ENCODE peak calls at places on chromosomes 11 and 22, in seven cellular contexts. F is CD8-positive, alpha-beta memory T cell; Z is neural progenitor cell; Q is mesendoderm; I is HCT116; U is mesenchymal stem cell; H is right atrium auricular region. V is an unnamed sample.
A peak's percentile ranks its signal among the peaks of the same experiment; 100 is the strongest.

GRCh38 chr22:49086181-49086580 is 741.5 kb downstream of the BRD1 start:
- DNase-seq in F (no peak), Z (no peak), Q (no peak), I (no peak), U (no peak), H (no peak), V (no peak)

GRCh38 chr11:63845305-63845704 is 6.4 kb downstream of the MARK2 start:
- DNase-seq in F (no peak), Z (no peak), Q (peak; percentile 64), I (no peak), U (peak; percentile 95), H (no peak), V (no peak)

GRCh38 chr11:105783216-105783615 is 173.3 kb downstream of the GRIA4 start:
- DNase-seq in F (no peak), Z (no peak), Q (no peak), I (no peak), U (no peak), H (no peak), V (no peak)

GRCh38 chr11:101915811-101916291 is 471 bp downstream of the ANGPTL5 start:
- DNase-seq in F (no peak), Z (peak; percentile 29), Q (peak; percentile 62), I (no peak), U (peak; percentile 77), H (no peak), V (peak; percentile 77)

GRCh38 chr11:110837535-110838127 is 125.4 kb upstream of the ARHGAP20 start:
- DNase-seq in F (no peak), Z (no peak), Q (no peak), I (no peak), U (no peak), H (no peak), V (no peak)

GRCh38 chr11:26960265-26960664 is 33.6 kb upstream of the FIBIN start:
- DNase-seq in F (no peak), Z (no peak), Q (no peak), I (no peak), U (no peak), H (no peak), V (no peak)

GRCh38 chr11:23679981-23680380 is 816.9 kb upstream of the LUZP2 start:
- DNase-seq in F (no peak), Z (no peak), Q (no peak), I (no peak), U (no peak), H (no peak), V (no peak)

GRCh38 chr22:47189056-47189916 is 426.8 kb downstream of the TBC1D22A start:
- DNase-seq in F (no peak), Z (no peak), Q (no peak), I (no peak), U (no peak), H (no peak), V (no peak)

GRCh38 chr22:28282346-28282745 is 363.3 kb upstream of the PITPNB start:
- DNase-seq in F (no peak), Z (no peak), Q (no peak), I (no peak), U (peak; percentile 24), H (no peak), V (no peak)

GRCh38 chr22:17888855-17889254 is 114.6 kb upstream of the BID start:
- DNase-seq in F (no peak), Z (peak; percentile 69), Q (peak; percentile 78), I (no peak), U (peak; percentile 46), H (no peak), V (peak; percentile 48)

GRCh38 chr11:46332568-46333128 is 14.6 kb upstream of the DGKZ start:
- DNase-seq in F (no peak), Z (peak; percentile 79), Q (no peak), I (no peak), U (no peak), H (no peak), V (no peak)

DNA sequence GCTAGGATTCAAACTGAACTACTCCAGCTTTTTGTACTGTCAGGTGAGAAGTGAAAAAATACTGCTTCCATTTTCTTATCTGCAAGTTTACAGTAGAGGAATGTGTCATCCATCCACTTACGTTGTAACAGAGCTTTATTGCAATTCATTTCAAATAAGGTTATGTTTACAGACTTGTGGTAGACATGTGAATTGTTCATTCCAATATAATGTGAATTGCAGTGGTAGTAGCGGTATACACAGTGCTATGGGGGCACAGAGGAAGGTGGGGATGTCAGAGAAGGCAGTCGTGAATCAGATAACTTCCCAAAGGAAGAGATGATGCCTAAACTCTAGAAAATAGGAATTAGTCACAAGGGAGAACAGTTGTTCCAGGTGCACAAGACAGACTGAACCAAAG is 42.5 kb downstream of the CEP57 start:
- DNase-seq in F (no peak), Z (no peak), Q (no peak), I (no peak), U (peak; percentile 81), H (no peak), V (no peak)
- H3K36me3 ChIP-seq in F (peaks cover 18% of the 10 kb centered on the region), Z (peaks cover 15% of the 10 kb centered on the region), Q (peaks cover 3% of the 10 kb centered on the region), I (peaks cover 22% of the 10 kb centered on the region), U (no peaks in the 10 kb centered on the region), H (peaks cover 38% of the 10 kb centered on the region), V (peaks cover 85% of the 10 kb centered on the region)

GRCh38 chr11:78061088-78061920 is 2.4 kb upstream of the THRSP start:
- DNase-seq in F (no peak), Z (no peak), Q (no peak), I (no peak), U (no peak), H (no peak), V (no peak)
- H3K27ac ChIP-seq in F (no peak overlapping the region), Z (no peak overlapping the region), Q (no peak overlapping the region), I (no peak overlapping the region), U (no peak overlapping the region), H (no peak overlapping the region), V (no peak overlapping the region)

DNA sequence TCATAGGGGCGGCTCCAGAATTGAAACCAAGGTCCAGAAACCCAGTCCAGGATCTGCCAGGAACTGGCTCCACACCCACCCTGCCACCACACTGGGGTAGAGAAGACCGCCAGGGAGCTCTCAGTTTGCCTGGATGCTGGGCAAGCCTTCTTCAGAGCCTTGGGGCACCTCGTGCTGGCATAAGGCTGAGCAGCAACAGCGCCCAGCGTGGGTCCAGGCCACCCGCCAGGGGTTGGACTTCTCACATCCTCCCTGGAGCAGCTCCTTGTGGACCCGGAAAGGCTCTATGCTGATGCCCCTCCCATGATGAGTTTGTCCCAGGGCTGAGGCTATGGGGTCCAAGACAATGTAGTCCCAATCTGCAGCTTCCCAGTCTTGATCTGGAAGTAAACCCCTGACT is 29.7 kb downstream of the ALX4 start:
- DNase-seq in F (no peak), Z (no peak), Q (no peak), I (no peak), U (no peak), H (no peak), V (no peak)
- H3K36me3 ChIP-seq in F (no peaks in the 10 kb centered on the region), Z (no peaks in the 10 kb centered on the region), Q (no peaks in the 10 kb centered on the region), I (no peaks in the 10 kb centered on the region), U (no peaks in the 10 kb centered on the region), H (no peaks in the 10 kb centered on the region), V (no peaks in the 10 kb centered on the region)

DNA sequence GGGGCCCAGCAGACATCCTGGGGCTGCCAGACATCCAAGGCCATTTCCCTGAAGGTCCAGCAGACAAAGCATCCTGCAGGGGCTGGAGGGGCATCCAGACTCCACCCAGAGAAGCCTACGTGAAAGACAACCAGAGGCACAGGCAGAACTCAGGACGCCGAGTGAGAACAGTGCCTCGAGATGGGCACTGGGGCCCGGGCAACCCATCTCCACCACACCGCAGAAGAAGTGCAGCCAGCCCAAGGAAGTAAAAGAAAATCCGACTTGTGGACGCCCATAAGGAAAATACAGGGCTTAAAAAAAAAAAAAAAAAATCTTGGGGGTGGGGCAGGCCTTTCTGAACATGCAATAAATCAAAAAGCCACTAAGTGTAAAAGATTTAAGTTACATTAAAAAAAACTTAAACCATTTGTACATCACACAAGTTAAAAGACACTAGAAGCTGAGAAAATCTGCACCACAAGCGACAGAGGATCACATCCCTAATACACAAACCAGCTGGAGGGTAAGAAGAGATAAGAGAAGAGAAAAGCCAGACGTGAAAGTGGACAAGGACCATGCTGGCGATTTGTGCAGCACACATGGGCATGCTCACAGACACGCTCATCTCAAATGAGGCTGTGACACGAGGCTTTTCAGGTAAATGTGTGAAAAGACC is 35.8 kb upstream of the COMT start:
- DNase-seq in F (no peak), Z (no peak), Q (peak; percentile 54), I (no peak), U (no peak), H (no peak), V (no peak)
- H3K27ac ChIP-seq in F (no peak overlapping the region), Z (no peak overlapping the region), Q (no peak overlapping the region), I (no peak overlapping the region), U (no peak overlapping the region), H (no peak overlapping the region), V (no peak overlapping the region)

DNA sequence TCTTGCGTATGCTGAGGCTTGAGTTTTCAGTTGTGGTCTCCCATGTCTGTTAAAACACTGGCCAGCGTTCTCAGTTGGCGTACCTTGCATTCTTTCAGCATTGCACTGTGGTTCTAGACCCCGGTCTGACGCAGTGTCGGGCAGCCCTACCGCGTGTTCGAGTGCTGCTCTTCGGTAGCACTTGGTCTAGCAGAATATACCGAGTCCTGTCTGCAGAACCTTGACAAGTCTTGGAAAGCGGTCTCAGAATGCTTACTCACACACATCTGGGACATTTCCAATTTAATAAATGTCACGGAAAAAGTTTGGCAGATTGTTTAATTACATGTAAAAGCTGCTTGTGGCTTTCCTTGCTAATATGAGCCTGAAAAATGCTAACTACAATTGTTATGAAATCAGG is 32.6 kb downstream of the PPFIA1 start:
- DNase-seq in F (no peak), Z (no peak), Q (no peak), I (no peak), U (no peak), H (no peak), V (no peak)
- H3K36me3 ChIP-seq in F (no peaks in the 10 kb centered on the region), Z (no peaks in the 10 kb centered on the region), Q (no peaks in the 10 kb centered on the region), I (peaks cover 4% of the 10 kb centered on the region), U (peaks cover 25% of the 10 kb centered on the region), H (no peaks in the 10 kb centered on the region), V (peaks cover 40% of the 10 kb centered on the region)

GRCh38 chr11:66067640-66068039 is 2.4 kb upstream of the PACS1 start:
- DNase-seq in F (no peak), Z (no peak), Q (no peak), I (no peak), U (no peak), H (no peak), V (no peak)
- H3K27ac ChIP-seq in F (no peak overlapping the region), Z (no peak overlapping the region), Q (no peak overlapping the region), I (no peak overlapping the region), U (peak overlapping the region; percentile 18), H (peak overlapping the region; percentile 99), V (no peak overlapping the region)

DNA sequence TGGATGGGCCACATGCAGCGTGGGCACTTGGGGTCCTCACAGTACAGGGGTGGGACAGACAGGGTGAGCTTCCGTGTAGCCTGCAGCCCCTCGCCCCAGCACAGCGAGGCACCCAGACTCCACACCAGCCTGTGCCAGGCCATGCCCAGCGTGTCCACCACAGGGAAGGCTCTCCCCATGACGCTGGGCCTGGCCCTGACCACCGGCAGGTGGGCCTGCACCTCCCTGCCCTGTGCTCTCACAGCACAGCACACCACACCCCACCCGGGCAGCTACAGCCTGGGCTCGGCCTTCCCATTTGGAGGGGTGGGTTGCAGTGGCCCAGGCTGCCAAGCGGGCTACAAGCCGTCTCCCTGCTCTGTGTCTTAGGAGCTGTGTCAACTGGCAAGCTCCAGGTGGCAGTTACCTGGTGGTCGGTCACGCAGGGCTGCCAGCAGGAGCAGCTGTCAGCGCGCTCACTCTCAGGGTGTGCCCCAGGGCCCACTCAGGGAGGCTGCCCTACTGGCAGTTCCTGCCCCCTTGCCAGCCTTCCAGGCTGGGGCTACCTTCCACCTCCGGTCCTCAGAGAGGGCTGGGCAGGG is 4.6 kb downstream of the MOB2 start:
- DNase-seq in F (no peak), Z (no peak), Q (no peak), I (no peak), U (no peak), H (no peak), V (no peak)
- H3K36me3 ChIP-seq in F (peaks cover 18% of the 10 kb centered on the region), Z (no peaks in the 10 kb centered on the region), Q (no peaks in the 10 kb centered on the region), I (no peaks in the 10 kb centered on the region), U (peaks cover 69% of the 10 kb centered on the region), H (peaks cover 34% of the 10 kb centered on the region), V (no peaks in the 10 kb centered on the region)

GRCh38 chr22:32476286-32476685 is 1.7 kb downstream of the FBXO7 start:
- DNase-seq in F (no peak), Z (no peak), Q (no peak), I (no peak), U (peak; percentile 17), H (no peak), V (no peak)
- H3K27ac ChIP-seq in F (peak overlapping the region; percentile 90), Z (no peak overlapping the region), Q (no peak overlapping the region), I (no peak overlapping the region), U (no peak overlapping the region), H (peak overlapping the region; percentile 100), V (no peak overlapping the region)